ENCODE peak calls at places on chromosomes 2 and 18, in eight cellular contexts. Q is SK-N-SH, R is HCT116, Z is H1, O is HepG2, H is K562, T is endothelial cell of umbilical vein, F is GM12878. Y is an unnamed sample.

GRCh38 chr2:152243723-152244122 is 68.2 kb upstream of the STAM2 start:
- DNase-seq in Q (no peak), R (no peak), Z (no peak), O (peak), H (no peak), T (peak), F (no peak), Y (no peak)

GRCh38 chr18:8696749-8697211 is 8.6 kb upstream of the MTCL1 start:
- DNase-seq in Q (peak), R (peak), Z (no peak), O (peak), H (peak), T (peak), F (no peak), Y (no peak)

GRCh38 chr2:116585654-116586053 is 1228.8 kb upstream of the DDX18 start:
- DNase-seq in Q (no peak), R (no peak), Z (no peak), O (no peak), H (no peak), T (no peak), F (no peak), Y (no peak)

GRCh38 chr2:223594259-223594658 is 7.9 kb downstream of the SCG2 start:
- DNase-seq in Q (peak), R (no peak), Z (no peak), O (no peak), H (no peak), T (no peak), F (no peak), Y (no peak)

GRCh38 chr2:159356053-159356554 is 69.6 kb upstream of the WDSUB1 start:
- DNase-seq in Q (no peak), R (no peak), Z (no peak), O (no peak), H (no peak), T (no peak), F (no peak), Y (no peak)

GRCh38 chr2:73984203-73984921 is at the start of gene TET3:
- DNase-seq in Q (peak), R (no peak), Z (no peak), O (no peak), H (peak), T (no peak), F (no peak), Y (no peak)

GRCh38 chr18:31102020-31102684 is at the start of gene DSC2:
- DNase-seq in Q (peak), R (no peak), Z (no peak), O (peak), H (peak), T (no peak), F (no peak), Y (no peak)

GRCh38 chr2:2234398-2234797 is 96.7 kb downstream of the MYT1L start:
- DNase-seq in Q (no peak), R (no peak), Z (no peak), O (no peak), H (no peak), T (no peak), F (no peak), Y (no peak)

GRCh38 chr2:176085861-176086771 is 2.4 kb upstream of the EVX2 start:
- DNase-seq in Q (peak), R (peak), Z (no peak), O (peak), H (no peak), T (peak), F (no peak), Y (no peak)

GRCh38 chr2:162099836-162100235 is 25.8 kb upstream of the DPP4 start:
- DNase-seq in Q (no peak), R (no peak), Z (no peak), O (no peak), H (no peak), T (no peak), F (no peak), Y (no peak)

GRCh38 chr18:45328762-45329161 is 286.5 kb upstream of the SLC14A2 start:
- DNase-seq in Q (no peak), R (no peak), Z (no peak), O (no peak), H (no peak), T (no peak), F (no peak), Y (no peak)

GRCh38 chr2:1881998-1882397 is 137.7 kb upstream of the PXDN start:
- DNase-seq in Q (no peak), R (no peak), Z (no peak), O (no peak), H (no peak), T (no peak), F (no peak), Y (no peak)

GRCh38 chr2:30326497-30326896 is 95.2 kb downstream of the LBH start:
- DNase-seq in Q (no peak), R (no peak), Z (no peak), O (no peak), H (no peak), T (no peak), F (no peak), Y (no peak)

GRCh38 chr2:151334082-151334815 is 23.1 kb upstream of the TNFAIP6 start:
- DNase-seq in Q (peak), R (no peak), Z (no peak), O (peak), H (no peak), T (peak), F (no peak), Y (no peak)

GRCh38 chr18:48634491-48634890 is 95.7 kb downstream of the CTIF start:
- DNase-seq in Q (no peak), R (no peak), Z (no peak), O (no peak), H (no peak), T (no peak), F (no peak), Y (no peak)

GRCh38 chr2:138090330-138090729 is 126.1 kb downstream of the HNMT start:
- DNase-seq in Q (peak), R (peak), Z (no peak), O (peak), H (peak), T (peak), F (no peak), Y (no peak)

GRCh38 chr2:177721087-177721486 is 328.5 kb downstream of the AGPS start:
- DNase-seq in Q (no peak), R (no peak), Z (no peak), O (peak), H (no peak), T (no peak), F (no peak), Y (no peak)

GRCh38 chr2:171479154-171479814 is 43.0 kb upstream of the CYBRD1 start:
- DNase-seq in Q (no peak), R (no peak), Z (no peak), O (no peak), H (no peak), T (peak), F (peak), Y (no peak)

GRCh38 chr2:111139637-111140317 is 19.1 kb downstream of the BCL2L11 start:
- DNase-seq in Q (no peak), R (no peak), Z (no peak), O (no peak), H (no peak), T (no peak), F (no peak), Y (no peak)

GRCh38 chr2:54814367-54815155 is 91.1 kb downstream of the EML6 start:
- DNase-seq in Q (no peak), R (no peak), Z (no peak), O (no peak), H (no peak), T (no peak), F (no peak), Y (no peak)

GRCh38 chr18:5103286-5103685 is 93.8 kb downstream of the AKAIN1 start:
- DNase-seq in Q (no peak), R (no peak), Z (no peak), O (no peak), H (no peak), T (no peak), F (no peak), Y (no peak)

GRCh38 chr2:121135168-121135853 is 149.7 kb downstream of the TFCP2L1 start:
- DNase-seq in Q (no peak), R (no peak), Z (no peak), O (no peak), H (no peak), T (no peak), F (no peak), Y (no peak)

GRCh38 chr2:197889041-197889440 is 84.6 kb downstream of the PLCL1 start:
- DNase-seq in Q (no peak), R (no peak), Z (no peak), O (no peak), H (peak), T (peak), F (peak), Y (no peak)

GRCh38 chr2:74625658-74626425 is 22.3 kb downstream of the M1AP start:
- DNase-seq in Q (no peak), R (no peak), Z (no peak), O (no peak), H (no peak), T (no peak), F (no peak), Y (no peak)

GRCh38 chr2:234096164-234096563 is 45.7 kb downstream of the SPP2 start:
- DNase-seq in Q (no peak), R (no peak), Z (no peak), O (no peak), H (no peak), T (no peak), F (no peak), Y (no peak)

GRCh38 chr2:128613876-128614275 is 295.2 kb upstream of the HS6ST1 start:
- DNase-seq in Q (no peak), R (no peak), Z (no peak), O (no peak), H (no peak), T (no peak), F (no peak), Y (no peak)

GRCh38 chr2:241608881-241609280 is 28.1 kb downstream of the THAP4 start:
- DNase-seq in Q (no peak), R (no peak), Z (no peak), O (no peak), H (no peak), T (no peak), F (no peak), Y (no peak)

GRCh38 chr2:216915548-216916128 is 55.8 kb upstream of the TNP1 start:
- DNase-seq in Q (no peak), R (no peak), Z (no peak), O (no peak), H (no peak), T (no peak), F (no peak), Y (no peak)

GRCh38 chr2:197606180-197606579 is 69.2 kb downstream of the RFTN2 start:
- DNase-seq in Q (no peak), R (no peak), Z (no peak), O (no peak), H (no peak), T (no peak), F (peak), Y (no peak)

GRCh38 chr18:22683196-22683676 is 249.9 kb upstream of the RBBP8 start:
- DNase-seq in Q (no peak), R (no peak), Z (no peak), O (peak), H (no peak), T (peak), F (no peak), Y (no peak)

GRCh38 chr2:127479219-127479825 is 47.0 kb downstream of the IWS1 start:
- DNase-seq in Q (peak), R (peak), Z (no peak), O (peak), H (peak), T (peak), F (peak), Y (peak)

GRCh38 chr2:226398580-226398979 is 401.0 kb downstream of the IRS1 start:
- DNase-seq in Q (no peak), R (no peak), Z (no peak), O (peak), H (no peak), T (no peak), F (no peak), Y (no peak)

GRCh38 chr18:60232541-60232940 is 140.0 kb downstream of the MC4R start:
- DNase-seq in Q (no peak), R (peak), Z (no peak), O (no peak), H (no peak), T (no peak), F (no peak), Y (no peak)

GRCh38 chr18:13370995-13371625 is 152.6 kb downstream of the LDLRAD4 start:
- DNase-seq in Q (no peak), R (no peak), Z (no peak), O (no peak), H (no peak), T (no peak), F (no peak), Y (no peak)

GRCh38 chr2:135227386-135227785 is 175.3 kb downstream of the RAB3GAP1 start:
- DNase-seq in Q (no peak), R (no peak), Z (no peak), O (no peak), H (no peak), T (no peak), F (no peak), Y (no peak)

GRCh38 chr18:25409971-25410370 is 58.0 kb upstream of the ZNF521 start:
- DNase-seq in Q (no peak), R (no peak), Z (no peak), O (no peak), H (no peak), T (no peak), F (no peak), Y (no peak)

GRCh38 chr2:120818441-120818920 is 82.8 kb downstream of the GLI2 start:
- DNase-seq in Q (no peak), R (no peak), Z (no peak), O (no peak), H (no peak), T (no peak), F (no peak), Y (no peak)

GRCh38 chr2:45932278-45932975 is 281.0 kb downstream of the PRKCE start:
- DNase-seq in Q (no peak), R (no peak), Z (no peak), O (no peak), H (no peak), T (no peak), F (no peak), Y (no peak)

GRCh38 chr2:85642725-85643124 is 25.3 kb downstream of the SFTPB start:
- DNase-seq in Q (no peak), R (no peak), Z (no peak), O (no peak), H (no peak), T (no peak), F (peak), Y (no peak)
- H3K4me3 ChIP-seq in Q (no peak), R (no peak), Z (no peak), O (no peak), H (no peak), T (no peak), F (no peak), Y (no peak)

DNA sequence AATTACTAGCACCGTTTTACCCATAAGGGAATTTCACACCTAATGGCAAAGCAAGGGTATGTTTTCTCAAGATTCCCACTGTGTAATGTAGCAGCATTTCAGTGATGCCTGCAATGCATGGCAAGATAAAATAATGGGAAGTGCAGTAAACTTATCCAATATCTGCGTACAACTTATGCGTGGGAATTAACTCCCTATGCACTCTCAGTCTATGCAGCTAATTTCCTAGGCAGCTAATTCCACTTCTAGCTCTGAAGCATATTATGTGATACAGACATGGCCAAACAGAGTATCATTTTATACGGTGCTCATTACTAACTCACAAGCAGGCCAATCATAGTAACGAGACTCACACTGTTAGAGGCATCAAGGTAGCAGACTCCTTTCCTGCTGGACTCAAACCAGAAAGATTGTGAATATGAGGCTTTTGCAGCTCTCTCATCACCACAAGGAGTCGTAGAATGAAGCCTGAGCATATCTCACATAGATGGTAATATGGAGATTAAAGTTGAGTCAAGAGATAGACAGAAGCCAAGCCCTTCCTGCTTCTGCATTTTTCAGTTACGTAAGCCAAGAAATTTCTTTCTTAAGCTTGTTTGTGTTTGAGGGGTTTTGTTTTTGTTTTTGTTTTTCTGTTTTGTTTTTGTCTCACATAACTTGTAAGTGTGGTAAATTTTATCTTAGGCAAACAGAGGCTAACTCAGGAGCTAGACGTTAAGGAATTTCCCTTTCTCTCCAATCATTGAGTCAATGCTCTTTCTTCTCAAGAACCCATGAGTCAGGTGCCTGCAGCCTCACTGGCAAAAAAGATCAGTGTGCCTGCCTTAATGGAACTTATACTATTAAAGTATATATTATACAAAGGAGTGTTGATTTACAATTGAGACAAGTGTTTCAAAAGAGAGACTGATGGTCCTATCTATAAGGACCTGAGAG is 34.7 kb upstream of the ITGAV start:
- DNase-seq in Q (no peak), R (no peak), Z (no peak), O (no peak), H (no peak), T (peak), F (no peak), Y (no peak)
- H3K9ac ChIP-seq in Q (no peak), R (no peak), Z (no peak), O (no peak), H (no peak), T (no peak), F (no peak), Y (no peak)

DNA sequence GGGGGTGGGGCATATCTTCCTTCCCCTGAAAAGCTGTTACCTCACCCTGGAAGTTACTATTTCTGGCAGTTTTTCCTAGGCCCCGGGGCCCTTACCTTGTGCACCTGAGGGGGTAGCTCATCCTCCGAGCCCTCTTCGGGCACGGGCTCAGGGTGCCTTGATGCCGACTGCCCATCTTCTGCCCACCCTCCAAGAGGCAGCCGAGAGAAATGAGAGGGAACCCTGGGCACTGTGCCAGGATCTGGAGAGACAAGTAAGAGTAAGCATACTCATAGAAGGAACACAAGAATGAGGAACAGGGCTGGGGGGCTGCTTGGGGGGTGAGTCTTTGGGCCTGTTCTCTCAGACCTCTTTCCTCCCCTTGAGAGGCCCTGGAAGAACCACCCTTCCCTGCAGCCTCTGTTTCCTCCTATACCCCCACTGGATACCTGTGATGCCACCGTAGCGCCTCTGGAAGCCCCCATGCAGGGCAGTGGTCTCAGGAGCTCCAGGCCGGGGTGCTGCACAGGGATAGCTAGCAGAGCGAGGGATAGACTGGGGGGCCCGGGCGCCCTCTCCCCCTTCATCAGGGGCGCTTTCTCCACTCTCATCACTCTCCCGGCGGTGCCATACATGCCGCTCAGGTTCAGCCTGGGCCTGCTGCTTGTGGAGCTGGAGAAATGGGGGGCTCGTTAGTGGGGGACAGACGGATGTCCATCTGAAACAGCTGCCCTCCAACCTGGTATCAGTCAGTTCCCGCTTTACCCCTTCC is 2.1 kb upstream of the ABCB6 start:
- DNase-seq in Q (no peak), R (no peak), Z (no peak), O (no peak), H (no peak), T (no peak), F (no peak), Y (no peak)
- TF ChIP-seq POLR2AphosphoS5 in Q (no peak), R (no peak), Z (no peak), O (no peak), H (no peak), T (no peak), F (no peak), Y (no peak)

GRCh38 chr18:24013061-24013460 is 1.5 kb upstream of the TTC39C start:
- DNase-seq in Q (no peak), R (no peak), Z (no peak), O (no peak), H (no peak), T (no peak), F (no peak), Y (no peak)
- H3K4me3 ChIP-seq in Q (no peak), R (no peak), Z (no peak), O (no peak), H (no peak), T (no peak), F (no peak), Y (no peak)

Y was measured in SK-N-MC.